ENCODE peak calls at places on chromosomes 16 and 17, in four cellular contexts. U, L, W and P are unnamed samples.

GRCh38 chr17:10798332-10798749 is 5.6 kb downstream of the TMEM238L start:
- DNase-seq in U (peak), L (no peak), W (no peak), P (no peak)

GRCh38 chr16:84322749-84323148 is 28.1 kb downstream of the WFDC1 start:
- DNase-seq in U (no peak), L (no peak), W (no peak), P (no peak)

GRCh38 chr16:57187508-57187854 is 1.4 kb downstream of the RSPRY1 start:
- DNase-seq in U (no peak), L (peak), W (no peak), P (no peak)

GRCh38 chr16:69187387-69187890 is 475 bp downstream of the SNTB2 start:
- DNase-seq in U (peak), L (no peak), W (peak), P (no peak)

GRCh38 chr16:85321856-85322271 is 209.6 kb upstream of the CIBAR2 start:
- DNase-seq in U (peak), L (peak), W (no peak), P (peak)

GRCh38 chr17:38604479-38605229 is 1.1 kb downstream of the SRCIN1 start:
- DNase-seq in U (no peak), L (no peak), W (no peak), P (no peak)

GRCh38 chr17:51045616-51046526 is 74.8 kb downstream of the SPAG9 start:
- DNase-seq in U (peak), L (peak), W (no peak), P (no peak)

GRCh38 chr16:13441675-13442074 is 478.3 kb upstream of the ERCC4 start:
- DNase-seq in U (no peak), L (no peak), W (no peak), P (no peak)

GRCh38 chr17:43839670-43840101 is 6.7 kb upstream of the MPP3 start:
- DNase-seq in U (no peak), L (peak), W (no peak), P (no peak)